ENCODE peak calls at places on chromosome 14, in eight cellular contexts. G is AML-193; S is CD8-positive, alpha-beta T cell; J is GM06990; H is NCI-H748 treated with DMSO at 0.1 percent for 48 hours; I is activated gamma-delta T cell treated with anti-CD3 and anti-CD28 coated beads, Interleukin-2, amount 50 U/mL, for 16 hours; O is testis; P is CD8-positive, alpha-beta memory T cell. X is an unnamed sample.

GRCh38 chr14:60721331-60722162 is 2.6 kb downstream of the SIX4 start:
- DNase-seq in S (peak; percentile 63), H (no peak), I (peak; percentile 49), P (peak; percentile 40), J (peak; percentile 19), G (no peak), O (peak; percentile 38), X (no peak)

GRCh38 chr14:88422919-88423318 is 37.5 kb downstream of the SPATA7 start:
- DNase-seq in O (no peak), P (no peak), G (no peak), J (no peak), S (no peak), H (no peak), I (no peak), X (no peak)

GRCh38 chr14:105419305-105420091 is at the start of gene MTA1:
- DNase-seq in I (no peak), G (peak; percentile 17), P (peak; percentile 38), S (peak; percentile 69), J (peak; percentile 58), O (no peak), H (no peak), X (peak; percentile 26)

GRCh38 chr14:21860172-21860571 is 186.6 kb upstream of the OR4E1 start:
- DNase-seq in H (no peak), P (no peak), S (no peak), O (peak; percentile 32), J (no peak), I (no peak), G (peak; percentile 27), X (no peak)

GRCh38 chr14:57637901-57638300 is 144.2 kb upstream of the CCDC198 start:
- DNase-seq in J (no peak), P (no peak), O (no peak), I (no peak), S (no peak), G (no peak), H (no peak), X (no peak)

GRCh38 chr14:45144658-45145057 is 8.9 kb downstream of the FANCM start:
- DNase-seq in H (no peak), G (no peak), S (no peak), I (no peak), P (no peak), O (no peak), J (peak; percentile 15), X (no peak)

GRCh38 chr14:70907996-70908917 is 998 bp downstream of the PCNX1 start:
- DNase-seq in I (peak; percentile 48), P (peak; percentile 31), J (peak; percentile 62), H (peak; percentile 4), O (peak; percentile 71), S (peak; percentile 80), G (no peak), X (no peak)

GRCh38 chr14:34025325-34026017 is 74.6 kb upstream of the EGLN3 start:
- DNase-seq in G (no peak), J (no peak), O (no peak), H (no peak), I (no peak), P (no peak), S (no peak), X (no peak)

GRCh38 chr14:79575032-79575431 is 636.3 kb downstream of the DIO2 start:
- DNase-seq in J (no peak), H (no peak), S (no peak), O (no peak), P (no peak), I (no peak), G (no peak), X (no peak)

GRCh38 chr14:98785578-98785977 is 486.4 kb downstream of the BCL11B start:
- DNase-seq in S (no peak), O (no peak), G (no peak), J (no peak), I (no peak), P (no peak), H (no peak), X (no peak)

GRCh38 chr14:60724080-60724618 is at the start of gene SIX4:
- DNase-seq in J (peak; percentile 50), P (peak; percentile 3), H (peak; percentile 95), S (no peak), I (no peak), G (no peak), O (peak; percentile 78), X (peak; percentile 80)

GRCh38 chr14:34461334-34462131 is 507 bp downstream of the SPTSSA start:
- DNase-seq in I (no peak), G (peak; percentile 38), O (peak; percentile 71), H (peak; percentile 24), P (peak; percentile 11), S (peak; percentile 50), J (no peak), X (peak; percentile 41)

GRCh38 chr14:39956372-39956771 is 524.1 kb upstream of the FBXO33 start:
- DNase-seq in J (no peak), S (no peak), P (no peak), I (no peak), H (no peak), O (no peak), G (no peak), X (no peak)

GRCh38 chr14:21528381-21529348 is 2.5 kb upstream of the SALL2 start:
- DNase-seq in P (no peak), G (no peak), O (no peak), S (no peak), J (no peak), H (no peak), I (no peak), X (no peak)

GRCh38 chr14:29548948-29549370 is 378.7 kb downstream of the PRKD1 start:
- DNase-seq in I (no peak), H (peak; percentile 76), G (peak; percentile 49), S (no peak), P (no peak), J (no peak), O (peak; percentile 49), X (peak; percentile 74)

GRCh38 chr14:100571837-100572236 is 15.4 kb downstream of the BEGAIN start:
- DNase-seq in J (no peak), G (no peak), H (no peak), I (no peak), S (no peak), O (no peak), P (no peak), X (no peak)

GRCh38 chr14:95518045-95518751 is 1.7 kb upstream of the SYNE3 start:
- DNase-seq in P (no peak), G (no peak), O (peak; percentile 68), S (peak; percentile 47), I (no peak), J (peak; percentile 52), H (peak; percentile 63), X (no peak)

GRCh38 chr14:69043007-69043444 is 63.9 kb upstream of the ACTN1 start:
- DNase-seq in H (no peak), J (no peak), G (peak; percentile 84), P (no peak), O (peak; percentile 28), S (no peak), I (no peak), X (no peak)

GRCh38 chr14:67815573-67816235 is 686 bp downstream of the ZFYVE26 start:
- DNase-seq in G (peak; percentile 30), H (peak; percentile 31), I (no peak), J (no peak), O (no peak), S (no peak), P (no peak), X (no peak)

GRCh38 chr14:69086537-69086936 is 66.4 kb downstream of the DCAF5 start:
- DNase-seq in G (no peak), I (no peak), P (no peak), S (no peak), H (no peak), J (no peak), O (no peak), X (no peak)

GRCh38 chr14:34714320-34715107 is at the start of gene CFL2:
- DNase-seq in S (peak; percentile 79), G (peak; percentile 50), H (peak; percentile 56), I (peak; percentile 42), J (peak; percentile 85), O (peak; percentile 90), P (peak; percentile 66), X (peak; percentile 84)

GRCh38 chr14:75650253-75651058 is 10.2 kb downstream of the ERG28 start:
- DNase-seq in S (no peak), P (no peak), H (no peak), G (no peak), J (no peak), I (no peak), O (no peak), X (no peak)

GRCh38 chr14:61385002-61385685 is 63.8 kb downstream of the PRKCH start:
- DNase-seq in P (peak; percentile 44), J (no peak), O (no peak), G (no peak), H (no peak), I (no peak), S (peak; percentile 76), X (no peak)

GRCh38 chr14:54730156-54730961 is 163.4 kb downstream of the SAMD4A start:
- DNase-seq in I (no peak), H (no peak), O (no peak), S (no peak), J (peak; percentile 74), G (peak; percentile 24), P (no peak), X (no peak)

GRCh38 chr14:23431486-23431885 is 4.0 kb downstream of the MYH7 start:
- DNase-seq in P (no peak), H (no peak), I (no peak), G (no peak), J (no peak), O (no peak), S (no peak), X (no peak)

GRCh38 chr14:104536942-104537612 is 42.5 kb upstream of the C14orf180 start:
- DNase-seq in P (no peak), O (peak; percentile 80), G (no peak), S (no peak), J (no peak), I (no peak), H (no peak), X (no peak)

GRCh38 chr14:70152704-70153103 is 36.0 kb downstream of the SLC8A3 start:
- DNase-seq in I (no peak), H (no peak), J (no peak), S (no peak), G (no peak), P (no peak), O (no peak), X (no peak)

GRCh38 chr14:63759454-63759853 is 31.6 kb upstream of the SGPP1 start:
- DNase-seq in J (no peak), S (no peak), I (no peak), O (no peak), G (no peak), H (no peak), P (no peak), X (no peak)

GRCh38 chr14:100327128-100327527 is 4.0 kb downstream of the SLC25A47 start:
- DNase-seq in J (no peak), P (no peak), I (no peak), G (no peak), O (no peak), S (no peak), H (no peak), X (no peak)

GRCh38 chr14:54002653-54003052 is 46.0 kb upstream of the BMP4 start:
- DNase-seq in G (no peak), P (no peak), O (no peak), S (no peak), H (no peak), J (no peak), I (no peak), X (no peak)

GRCh38 chr14:55306938-55307589 is 35.8 kb downstream of the FBXO34 start:
- DNase-seq in G (no peak), P (no peak), O (no peak), J (no peak), H (peak; percentile 99), I (no peak), S (no peak), X (peak; percentile 71)

GRCh38 chr14:105413542-105413886 is 6.1 kb upstream of the MTA1 start:
- DNase-seq in S (no peak), H (no peak), P (no peak), G (no peak), I (no peak), O (no peak), J (no peak), X (no peak)

GRCh38 chr14:47626151-47627035 is 49.0 kb downstream of the MDGA2 start:
- DNase-seq in J (no peak), H (no peak), O (peak; percentile 21), I (no peak), S (no peak), G (no peak), P (no peak), X (peak; percentile 67)

GRCh38 chr14:91586451-91586850 is 76.3 kb upstream of the PPP4R3A start:
- DNase-seq in H (no peak), O (no peak), J (no peak), S (no peak), G (no peak), I (no peak), P (no peak), X (no peak)